ENCODE peak calls at places on chromosomes 5 and 9, in nine cellular contexts. C is ELF-1, J is neural crest cell, E is gastrocnemius medialis, H is T-cell, B is cardiac muscle cell, X is epithelial cell of esophagus, Y is iPS-NIHi11, A is tibial artery. V is an unnamed sample.

GRCh38 chr5:179227578-179228311 is 117.5 kb downstream of the ADAMTS2 start:
- DNase-seq in C (no peak), J (no peak), E (no peak), H (no peak), B (no peak), X (no peak), Y (peak), A (peak), V (no peak)

GRCh38 chr5:116970318-116970717 is 395.7 kb upstream of the SEMA6A start:
- DNase-seq in C (no peak), J (no peak), E (no peak), H (no peak), B (peak), X (peak), Y (no peak), A (no peak), V (no peak)

GRCh38 chr9:33080534-33080933 is 4.1 kb upstream of the SMU1 start:
- DNase-seq in C (no peak), J (no peak), E (no peak), H (no peak), B (no peak), X (peak), Y (no peak), A (no peak), V (no peak)

GRCh38 chr5:32916648-32917047 is 205.5 kb downstream of the NPR3 start:
- DNase-seq in C (peak), J (no peak), E (no peak), H (no peak), B (no peak), X (peak), Y (peak), A (no peak), V (peak)

GRCh38 chr5:74252033-74252430 is 388.5 kb downstream of the ENC1 start:
- DNase-seq in C (no peak), J (no peak), E (no peak), H (no peak), B (no peak), X (peak), Y (no peak), A (no peak), V (no peak)

GRCh38 chr9:88433583-88434240 is 45.5 kb downstream of the SPIN1 start:
- DNase-seq in C (no peak), J (no peak), E (no peak), H (no peak), B (no peak), X (no peak), Y (no peak), A (no peak), V (peak)

GRCh38 chr9:129620669-129621295 is at the start of gene C9orf50:
- DNase-seq in C (no peak), J (no peak), E (no peak), H (no peak), B (no peak), X (no peak), Y (no peak), A (no peak), V (no peak)

GRCh38 chr5:171252674-171253073 is 56.4 kb upstream of the TLX3 start:
- DNase-seq in C (no peak), J (no peak), E (no peak), H (no peak), B (no peak), X (no peak), Y (no peak), A (no peak), V (no peak)

GRCh38 chr5:104967806-104968205 is 1405.2 kb upstream of the NUDT12 start:
- DNase-seq in C (no peak), J (no peak), E (no peak), H (no peak), B (no peak), X (no peak), Y (no peak), A (no peak), V (no peak)

GRCh38 chr9:89547000-89547399 is 49.1 kb upstream of the SEMA4D start:
- DNase-seq in C (no peak), J (no peak), E (no peak), H (no peak), B (no peak), X (no peak), Y (no peak), A (no peak), V (no peak)

GRCh38 chr9:2032234-2032633 is 17.1 kb downstream of the SMARCA2 start:
- DNase-seq in C (no peak), J (no peak), E (no peak), H (no peak), B (no peak), X (no peak), Y (no peak), A (no peak), V (no peak)

GRCh38 chr9:98365724-98366123 is 110.3 kb upstream of the TBC1D2 start:
- DNase-seq in C (no peak), J (no peak), E (no peak), H (no peak), B (no peak), X (no peak), Y (no peak), A (no peak), V (no peak)

GRCh38 chr5:60992871-60993270 is 47.9 kb downstream of the NDUFAF2 start:
- DNase-seq in C (no peak), J (no peak), E (no peak), H (no peak), B (no peak), X (no peak), Y (no peak), A (no peak), V (no peak)

V was measured in astrocyte of the spinal cord.